ENCODE peak calls at places on chromosomes 12 and 14, in four cellular contexts. P is M059J, Y is posterior cingulate gyrus, J is left lung. X is an unnamed sample.

GRCh38 chr12:85441740-85442139 is 161.7 kb downstream of the ALX1 start:
- DNase-seq in P (peak; percentile 3), Y (no peak), J (no peak), X (no peak)

GRCh38 chr14:104131968-104132732 is 6.2 kb upstream of the KIF26A start:
- DNase-seq in P (no peak), Y (no peak), J (no peak), X (no peak)

GRCh38 chr12:9687228-9687627 is 17.7 kb downstream of the CLEC2D start:
- DNase-seq in P (peak; percentile 74), Y (no peak), J (no peak), X (no peak)

GRCh38 chr14:62018606-62019005 is 256.4 kb downstream of the SNAPC1 start:
- DNase-seq in P (peak; percentile 32), Y (no peak), J (no peak), X (no peak)

GRCh38 chr14:102590667-102591099 is 1.8 kb upstream of the RCOR1 start:
- DNase-seq in P (peak; percentile 52), Y (no peak), J (no peak), X (no peak)

GRCh38 chr14:95255487-95255886 is 64.2 kb downstream of the CLMN start:
- DNase-seq in P (peak; percentile 63), Y (no peak), J (peak; percentile 82), X (peak; percentile 81)

GRCh38 chr14:38158468-38158867 is 49.2 kb upstream of the SSTR1 start:
- DNase-seq in P (no peak), Y (no peak), J (no peak), X (no peak)

GRCh38 chr12:113230315-113231274 is 9.3 kb downstream of the TPCN1 start:
- DNase-seq in P (peak; percentile 82), Y (no peak), J (peak; percentile 30), X (no peak)

GRCh38 chr12:121812320-121812871 is 8.6 kb downstream of the SETD1B start:
- DNase-seq in P (no peak), Y (peak; percentile 72), J (peak; percentile 81), X (no peak)

GRCh38 chr14:69845787-69846186 is 33.4 kb upstream of the SMOC1 start:
- DNase-seq in P (peak; percentile 5), Y (no peak), J (no peak), X (no peak)

GRCh38 chr12:13534645-13535398 is 338.3 kb downstream of the EMP1 start:
- DNase-seq in P (peak; percentile 33), Y (peak; percentile 55), J (peak; percentile 55), X (no peak)

GRCh38 chr14:22387776-22388241 is 201.2 kb downstream of the DAD1 start:
- DNase-seq in P (peak; percentile 60), Y (no peak), J (no peak), X (no peak)

GRCh38 chr12:111363578-111363977 is 5.3 kb downstream of the PHETA1 start:
- DNase-seq in P (peak; percentile 55), Y (no peak), J (no peak), X (no peak)

GRCh38 chr12:101181776-101182175 is 28.3 kb downstream of the SLC5A8 start:
- DNase-seq in P (peak; percentile 25), Y (no peak), J (no peak), X (no peak)

GRCh38 chr14:22084393-22085281 is 411.0 kb upstream of the OR4E1 start:
- DNase-seq in P (peak; percentile 39), Y (no peak), J (no peak), X (no peak)

GRCh38 chr14:73896521-73896920 is 9.9 kb downstream of the ZNF410 start:
- DNase-seq in P (no peak), Y (no peak), J (no peak), X (no peak)

GRCh38 chr14:50533806-50534205 is 1.4 kb upstream of the MAP4K5 start:
- DNase-seq in P (peak; percentile 30), Y (no peak), J (no peak), X (no peak)

GRCh38 chr14:56055521-56055920 is 62.7 kb upstream of the PELI2 start:
- DNase-seq in P (no peak), Y (no peak), J (no peak), X (no peak)

GRCh38 chr12:45290218-45290609 is 74.3 kb downstream of the ANO6 start:
- DNase-seq in P (peak; percentile 70), Y (no peak), J (no peak), X (no peak)

GRCh38 chr12:5376591-5377207 is 55.2 kb upstream of the NTF3 start:
- DNase-seq in P (peak; percentile 11), Y (no peak), J (no peak), X (no peak)

GRCh38 chr14:92121207-92121669 is 268 bp downstream of the NDUFB1 start:
- DNase-seq in P (peak; percentile 33), Y (peak; percentile 23), J (peak; percentile 43), X (no peak)

GRCh38 chr12:21962236-21962635 is 21.0 kb upstream of the ABCC9 start:
- DNase-seq in P (peak; percentile 24), Y (no peak), J (no peak), X (no peak)

GRCh38 chr12:78885466-78885865 is 20.9 kb downstream of the SYT1 start:
- DNase-seq in P (no peak), Y (no peak), J (no peak), X (no peak)

GRCh38 chr14:39988939-39989338 is 556.7 kb upstream of the FBXO33 start:
- DNase-seq in P (peak; percentile 37), Y (no peak), J (no peak), X (no peak)

GRCh38 chr12:111435661-111436201 is 30.0 kb downstream of the SH2B3 start:
- DNase-seq in P (peak; percentile 36), Y (no peak), J (no peak), X (no peak)

GRCh38 chr14:96648506-96649326 is 146.5 kb downstream of the PAPOLA start:
- DNase-seq in P (no peak), Y (no peak), J (no peak), X (no peak)

GRCh38 chr14:63647696-63648410 is 6.2 kb upstream of the WDR89 start:
- DNase-seq in P (no peak), Y (no peak), J (no peak), X (no peak)